ENCODE peak calls at places on chromosomes 11 and 22, in seven cellular contexts. I, K, S, W, J, Q and T are unnamed samples.

GRCh38 chr11:27605422-27605821 is 94.8 kb downstream of the BDNF start:
- DNase-seq in S (no peak), J (no peak), Q (no peak), W (no peak), K (no peak), I (no peak), T (no peak)

GRCh38 chr11:111939836-111940604 is 2.9 kb downstream of the DIXDC1 start:
- DNase-seq in J (no peak), K (no peak), Q (peak; percentile 96), S (peak; percentile 26), I (no peak), W (no peak), T (no peak)

GRCh38 chr22:42473484-42474193 is 41.4 kb upstream of the NFAM1 start:
- DNase-seq in W (peak; percentile 23), I (peak; percentile 77), S (peak; percentile 79), K (peak; percentile 55), Q (peak; percentile 69), J (no peak), T (peak; percentile 41)

GRCh38 chr11:65131895-65132237 is 2.5 kb downstream of the SYVN1 start:
- DNase-seq in I (no peak), S (no peak), K (no peak), Q (no peak), W (no peak), J (no peak), T (no peak)

GRCh38 chr11:27371490-27371889 is 8.5 kb upstream of the CCDC34 start:
- DNase-seq in I (no peak), K (no peak), Q (no peak), J (no peak), W (no peak), S (no peak), T (no peak)

GRCh38 chr22:46770726-46771125 is 8.3 kb downstream of the TBC1D22A start:
- DNase-seq in K (no peak), Q (no peak), I (no peak), J (peak; percentile 80), W (no peak), S (no peak), T (peak; percentile 51)

GRCh38 chr11:1177771-1178090 is 20.0 kb downstream of the MUC5AC start:
- DNase-seq in I (no peak), W (no peak), K (no peak), Q (no peak), S (no peak), J (no peak), T (no peak)

GRCh38 chr11:1990872-1991578 is 6.6 kb downstream of the H19 start:
- DNase-seq in Q (no peak), J (no peak), K (no peak), S (no peak), W (no peak), I (no peak), T (no peak)

GRCh38 chr11:79276900-79277299 is 163.9 kb downstream of the TENM4 start:
- DNase-seq in S (no peak), Q (no peak), K (no peak), J (no peak), I (peak; percentile 31), W (no peak), T (no peak)

GRCh38 chr11:76365038-76365679 is 15.8 kb downstream of the THAP12 start:
- DNase-seq in S (no peak), I (no peak), W (no peak), Q (no peak), J (no peak), K (no peak), T (no peak)

GRCh38 chr11:110490886-110491285 is 61.1 kb downstream of the FDX1 start:
- DNase-seq in Q (peak; percentile 90), W (no peak), K (no peak), I (no peak), S (no peak), J (no peak), T (no peak)

GRCh38 chr11:86132667-86133310 is 63.9 kb upstream of the PICALM start:
- DNase-seq in J (no peak), I (no peak), S (no peak), W (no peak), K (no peak), Q (no peak), T (no peak)

GRCh38 chr11:746289-747175 is 732 bp upstream of the TALDO1 start:
- DNase-seq in W (peak; percentile 33), K (peak; percentile 36), J (peak; percentile 58), Q (peak; percentile 53), I (no peak), S (no peak), T (peak; percentile 83)

GRCh38 chr11:61045271-61045670 is 57.0 kb upstream of the CD5 start:
- DNase-seq in J (no peak), K (no peak), I (no peak), W (no peak), S (no peak), Q (no peak), T (no peak)

GRCh38 chr11:19829109-19829790 is 116.6 kb downstream of the NAV2 start:
- DNase-seq in I (peak; percentile 25), J (no peak), Q (no peak), W (no peak), S (no peak), K (peak; percentile 13), T (no peak)

GRCh38 chr11:109423114-109423859 is 1.3 kb downstream of the C11orf87 start:
- DNase-seq in K (peak; percentile 56), W (no peak), J (no peak), I (peak; percentile 13), Q (no peak), S (no peak), T (no peak)

GRCh38 chr22:27748355-27749168 is 53.0 kb downstream of the MN1 start:
- DNase-seq in Q (peak; percentile 62), I (peak; percentile 29), K (no peak), J (no peak), W (no peak), S (no peak), T (no peak)

GRCh38 chr11:129785383-129786111 is 30.1 kb upstream of the TMEM45B start:
- DNase-seq in I (no peak), S (no peak), W (no peak), K (peak; percentile 32), Q (peak; percentile 16), J (no peak), T (no peak)

GRCh38 chr22:30649430-30650007 is 13.9 kb downstream of the SLC35E4 start:
- DNase-seq in W (no peak), Q (peak; percentile 87), I (peak; percentile 76), J (peak; percentile 81), K (no peak), S (no peak), T (no peak)

GRCh38 chr11:69376155-69377028 is 82.4 kb downstream of the MYEOV start:
- DNase-seq in Q (no peak), W (no peak), I (no peak), K (no peak), S (no peak), J (no peak), T (no peak)

GRCh38 chr11:131195801-131196517 is 174.5 kb upstream of the NTM start:
- DNase-seq in J (no peak), W (no peak), Q (peak; percentile 17), K (peak; percentile 5), S (peak; percentile 55), I (peak; percentile 51), T (peak; percentile 22)

GRCh38 chr11:125941606-125942275 is 4.1 kb upstream of the VSIG10L2 start:
- DNase-seq in W (no peak), K (peak; percentile 92), Q (peak; percentile 31), S (no peak), I (peak; percentile 76), J (peak; percentile 55), T (no peak)

GRCh38 chr11:8234425-8234821 is 29.3 kb downstream of the LMO1 start:
- DNase-seq in Q (no peak), W (no peak), J (no peak), S (no peak), I (no peak), K (no peak), T (no peak)

GRCh38 chr22:25360411-25360810 is 141.0 kb downstream of the CRYBB2 start:
- DNase-seq in K (no peak), S (no peak), W (no peak), I (no peak), Q (no peak), J (peak; percentile 24), T (no peak)

GRCh38 chr11:71333473-71333872 is 81.1 kb upstream of the SHANK2 start:
- DNase-seq in Q (no peak), W (no peak), S (no peak), I (no peak), J (peak; percentile 2), K (no peak), T (no peak)

GRCh38 chr22:50248192-50249084 is 2.6 kb downstream of the HDAC10 start:
- DNase-seq in I (no peak), K (no peak), J (no peak), W (no peak), Q (no peak), S (no peak), T (no peak)

GRCh38 chr11:28581286-28582242 is 473.4 kb downstream of the METTL15 start:
- DNase-seq in W (no peak), J (no peak), I (no peak), K (no peak), S (no peak), Q (peak; percentile 85), T (no peak)

GRCh38 chr11:17714356-17714854 is 5.0 kb upstream of the MYOD1 start:
- DNase-seq in J (no peak), S (no peak), Q (no peak), K (no peak), I (no peak), W (no peak), T (no peak)

GRCh38 chr22:37077802-37078448 is 26.4 kb downstream of the KCTD17 start:
- DNase-seq in J (peak; percentile 64), S (peak; percentile 50), W (peak; percentile 31), K (peak; percentile 28), Q (peak; percentile 43), I (peak; percentile 78), T (peak; percentile 8)

GRCh38 chr11:75576017-75576416 is 14.0 kb downstream of the SERPINH1 start:
- DNase-seq in J (no peak), I (no peak), W (no peak), K (no peak), Q (no peak), S (no peak), T (no peak)

GRCh38 chr11:128859563-128860441 is 7.3 kb downstream of the KCNJ1 start:
- DNase-seq in Q (peak; percentile 52), K (no peak), S (no peak), J (peak; percentile 73), W (peak; percentile 80), I (peak; percentile 84), T (peak; percentile 24)

GRCh38 chr11:394858-395655 is 1.0 kb downstream of the PKP3 start:
- DNase-seq in W (no peak), S (no peak), J (no peak), Q (no peak), I (no peak), K (no peak), T (no peak)

GRCh38 chr22:31346733-31347250 is 646 bp upstream of the PATZ1 start:
- DNase-seq in S (peak; percentile 29), I (peak; percentile 74), J (no peak), W (peak; percentile 61), K (peak; percentile 82), Q (peak; percentile 28), T (peak; percentile 78)

GRCh38 chr11:34904421-34904950 is 11.7 kb downstream of the APIP start:
- DNase-seq in I (no peak), K (no peak), W (no peak), Q (no peak), S (no peak), J (no peak), T (no peak)

GRCh38 chr11:120660024-120660565 is 148.5 kb downstream of the GRIK4 start:
- DNase-seq in J (no peak), I (peak; percentile 47), S (no peak), K (no peak), Q (peak; percentile 56), W (peak; percentile 20), T (no peak)